ENCODE peak calls at places on chromosomes 3 and 15, in four cellular contexts. L is sigmoid colon, S is ovary, R is right lobe of liver. N is an unnamed sample.

GRCh38 chr3:17398959-17399551 is 343.4 kb downstream of the TBC1D5 start:
- DNase-seq in L (no peak), S (no peak), R (no peak), N (no peak)

GRCh38 chr3:185401319-185401955 is 38.5 kb downstream of the MAP3K13 start:
- DNase-seq in L (no peak), S (no peak), R (no peak), N (no peak)

GRCh38 chr3:161372321-161373260 is 1.3 kb upstream of the SPTSSB start:
- DNase-seq in L (peak; percentile 57), S (no peak), R (no peak), N (peak; percentile 35)

GRCh38 chr15:42523331-42523730 is 25.3 kb downstream of the LRRC57 start:
- DNase-seq in L (no peak), S (no peak), R (no peak), N (no peak)

GRCh38 chr3:67896130-67896529 is 241.7 kb upstream of the SUCLG2 start:
- DNase-seq in L (no peak), S (no peak), R (no peak), N (no peak)

GRCh38 chr15:88638626-88639372 is at the start of gene ISG20:
- DNase-seq in L (peak; percentile 96), S (peak; percentile 98), R (peak; percentile 92), N (peak; percentile 98)

GRCh38 chr15:62601779-62602540 is 436.9 kb upstream of the C2CD4B start:
- DNase-seq in L (no peak), S (no peak), R (no peak), N (no peak)

GRCh38 chr15:92521624-92522008 is 127.9 kb downstream of the ST8SIA2 start:
- DNase-seq in L (peak; percentile 89), S (peak; percentile 92), R (peak; percentile 80), N (peak; percentile 36)

GRCh38 chr15:25849431-25849921 is 13.7 kb downstream of the ATP10A start:
- DNase-seq in L (peak; percentile 75), S (peak; percentile 39), R (no peak), N (peak; percentile 31)

GRCh38 chr3:181913254-181913653 is 201.5 kb downstream of the SOX2 start:
- DNase-seq in L (no peak), S (no peak), R (no peak), N (no peak)

GRCh38 chr3:133854971-133855370 is 40.7 kb downstream of the RAB6B start:
- DNase-seq in L (no peak), S (no peak), R (no peak), N (no peak)

GRCh38 chr3:177451277-177451880 is 254.1 kb upstream of the TBL1XR1 start:
- DNase-seq in L (no peak), S (no peak), R (no peak), N (no peak)

GRCh38 chr3:116920836-116921596 is 211.4 kb downstream of the TUSC7 start:
- DNase-seq in L (no peak), S (no peak), R (no peak), N (no peak)

GRCh38 chr3:45140392-45140791 is 5.8 kb downstream of the CDCP1 start:
- DNase-seq in L (no peak), S (no peak), R (no peak), N (no peak)

GRCh38 chr3:59879033-59879655 is 829.3 kb upstream of the CFAP20DC start:
- DNase-seq in L (no peak), S (no peak), R (no peak), N (no peak)

GRCh38 chr3:1527780-1528179 is 435.0 kb downstream of the CNTN6 start:
- DNase-seq in L (no peak), S (no peak), R (no peak), N (no peak)

GRCh38 chr3:143184098-143184497 is 64.5 kb downstream of the CHST2 start:
- DNase-seq in L (no peak), S (no peak), R (no peak), N (no peak)

GRCh38 chr3:68288050-68288449 is 633.6 kb upstream of the SUCLG2 start:
- DNase-seq in L (no peak), S (no peak), R (no peak), N (no peak)

GRCh38 chr3:173089283-173089682 is 51.8 kb downstream of the SPATA16 start:
- DNase-seq in L (no peak), S (no peak), R (no peak), N (no peak)

GRCh38 chr3:151556591-151556990 is 95.7 kb upstream of the IGSF10 start:
- DNase-seq in L (no peak), S (no peak), R (no peak), N (no peak)

GRCh38 chr3:24013843-24014242 is 68.8 kb downstream of the NR1D2 start:
- DNase-seq in L (no peak), S (no peak), R (no peak), N (no peak)

GRCh38 chr3:79953591-79954105 is 185.8 kb upstream of the ROBO1 start:
- DNase-seq in L (no peak), S (no peak), R (no peak), N (no peak)

GRCh38 chr15:49438970-49439631 is 16.1 kb downstream of the FGF7 start:
- DNase-seq in L (peak; percentile 71), S (no peak), R (peak; percentile 44), N (no peak)
- H3K27me3 ChIP-seq in L (no peaks in the 10 kb centered on the region), S (no peaks in the 10 kb centered on the region), R (no peaks in the 10 kb centered on the region), N (no peaks in the 10 kb centered on the region)

DNA sequence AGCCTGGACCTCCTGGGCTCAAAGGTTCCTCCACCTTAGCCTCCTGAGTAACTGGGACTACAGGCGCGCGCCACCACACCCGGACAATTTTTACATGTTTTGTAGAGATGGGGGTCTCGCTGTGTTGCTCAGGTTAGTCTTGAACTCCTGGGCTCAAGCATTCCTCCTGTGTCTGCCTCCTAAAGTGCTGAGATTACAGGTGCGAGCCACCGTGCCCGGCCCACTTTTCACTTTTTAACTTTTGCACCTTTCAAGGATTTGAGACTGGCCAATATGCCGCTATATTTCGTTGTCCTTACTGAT is 782 bp upstream of the ITGB5 start:
- DNase-seq in L (no peak), S (no peak), R (no peak), N (no peak)
- H3K4me3 ChIP-seq in L (no peak overlapping the region), S (no peak overlapping the region), R (peak overlapping the region; percentile 72), N (peak overlapping the region; percentile 41)

GRCh38 chr3:127016461-127016860 is 33.5 kb downstream of the PLXNA1 start:
- DNase-seq in L (no peak), S (no peak), R (no peak), N (no peak)
- H3K4me1 ChIP-seq in L (no peaks in the 10 kb centered on the region), S (no peaks in the 10 kb centered on the region), R (no peaks in the 10 kb centered on the region), N (no peaks in the 10 kb centered on the region)

DNA sequence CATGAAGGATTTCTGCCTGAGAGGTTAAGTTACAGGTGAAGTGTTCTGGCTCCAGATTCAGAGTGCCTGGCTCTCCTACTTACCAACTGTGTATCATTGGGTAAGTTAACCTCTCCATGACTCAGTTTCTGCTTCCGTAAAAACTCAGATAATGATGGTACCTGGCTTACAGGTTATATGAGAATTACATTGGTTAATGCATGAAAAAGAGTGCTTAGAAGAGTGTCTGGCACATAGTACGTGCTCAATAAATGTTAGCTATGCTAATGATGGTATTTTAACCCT is 23.8 kb downstream of the CFAP161 start:
- DNase-seq in L (no peak), S (no peak), R (no peak), N (no peak)
- H3K27me3 ChIP-seq in L (no peaks in the 10 kb centered on the region), S (no peaks in the 10 kb centered on the region), R (no peaks in the 10 kb centered on the region), N (no peaks in the 10 kb centered on the region)

GRCh38 chr3:197297476-197298340 is 704 bp downstream of the DLG1 start:
- DNase-seq in L (peak; percentile 93), S (peak; percentile 84), R (peak; percentile 93), N (peak; percentile 91)
- H3K4me3 ChIP-seq in L (peak overlapping the region; percentile 95), S (peak overlapping the region; percentile 95), R (peak overlapping the region; percentile 94), N (peak overlapping the region; percentile 86)

DNA sequence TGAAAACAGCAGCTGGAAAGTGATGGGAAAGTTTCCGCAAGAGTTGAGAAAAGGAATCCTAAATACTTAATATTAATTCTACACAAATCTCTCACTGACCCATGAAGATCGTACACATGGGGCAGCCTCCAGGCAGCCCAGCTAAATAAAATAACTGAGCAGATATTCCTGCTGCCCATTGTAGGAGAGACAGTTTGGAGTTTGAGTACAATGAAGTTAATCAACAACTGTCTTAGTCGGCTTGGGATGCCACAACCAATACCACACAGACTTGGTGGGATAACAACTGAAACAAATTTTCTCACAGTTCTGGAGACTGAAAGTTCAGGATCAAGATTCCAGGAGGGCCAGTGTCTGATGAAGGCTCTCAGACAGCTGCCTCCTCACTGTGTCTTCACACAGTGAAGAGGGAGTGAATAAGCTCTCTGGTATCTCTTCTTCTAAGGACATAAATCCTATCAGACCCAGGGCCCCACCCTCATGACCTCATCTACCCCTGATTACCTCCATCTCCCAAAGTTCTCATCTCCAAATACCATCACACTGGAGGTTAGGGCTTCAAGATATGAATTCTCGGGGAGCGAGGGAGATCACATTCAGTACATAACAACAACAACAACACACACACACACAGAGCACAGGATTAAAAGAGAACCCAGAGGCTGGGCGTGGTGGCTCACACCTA is 9.7 kb downstream of the TRPM7 start:
- DNase-seq in L (no peak), S (no peak), R (no peak), N (no peak)
- H3K4me1 ChIP-seq in L (peaks cover 32% of the 10 kb centered on the region), S (peaks cover 1% of the 10 kb centered on the region), R (no peaks in the 10 kb centered on the region), N (peaks cover 3% of the 10 kb centered on the region)

GRCh38 chr15:74132681-74133070 is 2.3 kb downstream of the ISLR2 start:
- DNase-seq in L (no peak), S (no peak), R (no peak), N (no peak)
- H3K27me3 ChIP-seq in L (peaks cover 69% of the 10 kb centered on the region), S (peaks cover 4% of the 10 kb centered on the region), R (peaks cover 48% of the 10 kb centered on the region), N (peaks cover 31% of the 10 kb centered on the region)

DNA sequence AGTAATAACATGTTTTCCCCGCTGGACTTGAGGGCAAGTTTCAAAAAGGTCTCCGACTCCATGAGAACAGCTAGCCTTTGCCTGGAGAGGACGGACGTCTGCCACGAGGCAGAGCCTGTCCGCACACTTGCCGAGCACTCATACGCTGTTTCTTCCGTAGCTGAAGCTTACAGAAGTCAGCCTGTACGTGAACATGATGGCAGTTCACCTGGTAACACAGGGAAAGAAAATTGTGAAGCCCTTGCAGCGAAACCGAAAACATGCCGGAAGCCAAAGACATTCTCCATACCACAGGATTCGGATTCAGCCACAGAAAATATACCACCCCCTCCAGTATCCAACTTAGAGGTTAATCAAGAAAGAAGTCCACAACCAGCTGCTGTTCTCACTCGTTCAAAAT is 43.9 kb upstream of the RASA2 start:
- DNase-seq in L (no peak), S (no peak), R (no peak), N (no peak)
- H3K4me3 ChIP-seq in L (no peak overlapping the region), S (no peak overlapping the region), R (no peak overlapping the region), N (no peak overlapping the region)

GRCh38 chr15:40855706-40856234 is 11.9 kb downstream of the SPINT1 start:
- DNase-seq in L (no peak), S (no peak), R (no peak), N (no peak)

GRCh38 chr15:40857601-40858351 is 13.9 kb downstream of the SPINT1 start:
- DNase-seq in L (peak; percentile 85), S (peak; percentile 66), R (peak; percentile 73), N (peak; percentile 74)

GRCh38 chr15:40858706-40859105 is 14.9 kb downstream of the SPINT1 start:
- DNase-seq in L (no peak), S (no peak), R (no peak), N (no peak)

GRCh38 chr15:40856736-40857135 is 12.9 kb downstream of the SPINT1 start:
- DNase-seq in L (no peak), S (no peak), R (no peak), N (no peak)

GRCh38 chr15:40859206-40859851 is 14.7 kb downstream of the RHOV start:
- DNase-seq in L (no peak), S (peak; percentile 65), R (peak; percentile 75), N (peak; percentile 84)
- H3K4me1 ChIP-seq in L (peaks cover 6% of the 10 kb centered on the region), S (no peaks in the 10 kb centered on the region), R (no peaks in the 10 kb centered on the region), N (no peaks in the 10 kb centered on the region)

GRCh38 chr15:101500865-101501551 is 11.5 kb upstream of the PCSK6 start:
- DNase-seq in L (no peak), S (no peak), R (peak; percentile 69), N (no peak)
- H3K27me3 ChIP-seq in L (no peaks in the 10 kb centered on the region), S (no peaks in the 10 kb centered on the region), R (no peaks in the 10 kb centered on the region), N (peaks cover 3% of the 10 kb centered on the region)